ENCODE peak calls at places on chromosome 10, in seven cellular contexts. U is brain microvascular endothelial cell, X is astrocyte of the spinal cord, W is AG10803, H is AG04450, I is GM20000, M is OCI-LY7. P is an unnamed sample.
A peak's percentile ranks its signal among the peaks of the same experiment; 100 is the strongest.

GRCh38 chr10:63670291-63670898 is 149.2 kb downstream of the REEP3 start:
- DNase-seq in U (no peak), W (peak; percentile 45), M (no peak), H (no peak), I (peak; percentile 22), X (no peak), P (no peak)

GRCh38 chr10:116005301-116005700 is 267.7 kb downstream of the GFRA1 start:
- DNase-seq in M (no peak), I (no peak), W (no peak), U (no peak), X (no peak), H (no peak), P (no peak)

GRCh38 chr10:104642311-104643022 is 1.4 kb downstream of the SORCS3 start:
- DNase-seq in U (no peak), M (no peak), X (peak; percentile 12), H (no peak), W (no peak), I (peak; percentile 32), P (peak; percentile 52)

GRCh38 chr10:110007701-110008517 is at the start of gene ADD3:
- DNase-seq in M (peak; percentile 97), I (peak; percentile 98), H (peak; percentile 86), U (peak; percentile 94), X (peak; percentile 96), W (peak; percentile 89), P (peak; percentile 78)

GRCh38 chr10:73408978-73409521 is 4.8 kb downstream of the ANXA7 start:
- DNase-seq in I (no peak), X (no peak), M (no peak), H (no peak), W (no peak), U (no peak), P (no peak)

GRCh38 chr10:101380353-101381017 is 26.5 kb downstream of the BTRC start:
- DNase-seq in H (no peak), I (no peak), M (no peak), W (no peak), X (no peak), U (no peak), P (peak; percentile 97)

GRCh38 chr10:75941181-75941580 is 509.8 kb downstream of the LRMDA start:
- DNase-seq in U (no peak), M (no peak), W (no peak), X (no peak), H (no peak), I (no peak), P (no peak)

GRCh38 chr10:11353229-11353896 is 258.1 kb downstream of the USP6NL start:
- DNase-seq in H (no peak), I (no peak), X (no peak), M (peak; percentile 20), W (no peak), U (no peak), P (no peak)

GRCh38 chr10:45282061-45282460 is 33.3 kb downstream of the OR13A1 start:
- DNase-seq in U (no peak), M (peak; percentile 10), I (no peak), H (no peak), X (no peak), W (no peak), P (no peak)

DNA sequence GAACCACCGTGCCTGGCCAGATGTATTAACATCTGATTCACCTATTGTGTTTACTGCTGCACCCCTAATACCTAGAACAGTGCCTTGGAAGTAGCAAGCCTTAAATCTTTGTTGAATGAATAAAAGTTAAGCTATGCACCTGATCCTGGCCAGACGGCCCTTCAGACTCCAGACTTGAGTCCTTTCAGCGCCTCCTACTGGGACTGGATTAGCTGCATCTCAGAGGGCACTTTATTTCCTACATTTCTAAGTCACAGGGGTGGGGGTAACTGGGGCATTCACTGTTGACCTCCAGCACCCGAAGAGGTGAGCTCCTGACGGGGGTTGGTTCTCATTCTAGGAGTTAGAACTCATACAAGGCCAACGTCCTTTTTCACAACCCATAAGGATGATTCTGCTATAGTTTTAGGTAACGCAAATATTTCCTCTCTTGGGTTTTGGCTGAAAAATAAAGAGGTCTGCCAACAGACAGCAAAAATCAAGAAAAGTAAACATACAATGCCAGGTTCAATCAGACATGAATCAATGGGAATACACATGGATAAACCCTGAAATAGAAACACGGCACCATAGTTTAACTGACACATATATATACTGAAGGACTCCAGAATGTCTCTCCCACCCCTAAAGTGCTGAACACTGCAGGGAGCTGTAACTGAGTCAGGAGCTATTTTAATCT is 48.0 kb upstream of the DLG5 start:
- DNase-seq in X (peak; percentile 63), W (peak; percentile 48), U (peak; percentile 53), M (peak; percentile 6), H (peak; percentile 11), I (no peak), P (peak; percentile 75)
- TF ChIP-seq CTCF in X (peak; percentile 57), W (peak; percentile 52), U (peak; percentile 72), M (peak; percentile 44), H (peak; percentile 51), I (no peak), P (peak; percentile 56)

GRCh38 chr10:59880019-59880717 is 26.2 kb downstream of the CCDC6 start:
- DNase-seq in W (no peak), I (no peak), M (no peak), X (no peak), H (no peak), U (no peak), P (no peak)
- TF ChIP-seq CTCF in W (no peak), I (peak; percentile 24), M (peak; percentile 56), X (no peak), H (no peak), U (no peak), P (no peak)

GRCh38 chr10:16316733-16317132 is 120.1 kb upstream of the PTER start:
- DNase-seq in X (no peak), I (no peak), U (no peak), M (no peak), H (no peak), W (no peak), P (no peak)

GRCh38 chr10:16310440-16310839 is 126.4 kb upstream of the PTER start:
- DNase-seq in X (no peak), W (no peak), I (no peak), U (no peak), H (no peak), M (no peak), P (no peak)

DNA sequence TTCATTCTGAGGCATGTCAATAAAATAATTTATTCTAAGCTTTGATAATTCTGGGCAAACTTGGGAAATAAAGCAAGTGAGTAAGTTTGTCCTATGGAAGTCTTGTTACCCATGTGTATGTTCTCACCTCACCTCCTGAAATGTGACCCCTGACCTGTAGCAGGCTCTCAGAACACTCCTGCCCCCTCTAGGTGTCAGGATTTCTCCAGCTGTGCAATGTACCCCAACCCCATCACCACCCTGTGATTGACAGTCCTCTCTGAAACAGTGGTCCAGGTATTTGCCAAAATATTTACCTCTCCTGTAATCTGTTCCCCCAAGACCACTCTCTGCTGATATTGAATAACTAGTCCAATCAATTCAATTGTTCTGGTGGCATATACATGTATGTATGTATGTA is 122.6 kb upstream of the PTER start:
- DNase-seq in U (no peak), H (no peak), I (no peak), W (no peak), X (no peak), M (peak; percentile 1), P (peak; percentile 2)
- TF ChIP-seq CTCF in U (no peak), H (no peak), I (no peak), W (no peak), X (no peak), M (peak; percentile 46), P (no peak)

GRCh38 chr10:67476201-67476600 is 219.8 kb downstream of the CTNNA3 start:
- DNase-seq in X (no peak), I (no peak), H (no peak), U (no peak), M (no peak), W (no peak), P (no peak)
- TF ChIP-seq CTCF in X (no peak), I (no peak), H (no peak), U (no peak), M (peak; percentile 28), W (no peak), P (no peak)

GRCh38 chr10:131899695-131900349 is 986 bp upstream of the PPP2R2D start:
- DNase-seq in X (no peak), H (no peak), W (no peak), M (peak; percentile 36), U (no peak), I (no peak), P (no peak)
- TF ChIP-seq CTCF in X (no peak), H (peak; percentile 1), W (no peak), M (peak; percentile 47), U (peak; percentile 27), I (no peak), P (no peak)

GRCh38 chr10:108872854-108873253 is 1050.5 kb downstream of the XPNPEP1 start:
- DNase-seq in W (no peak), I (no peak), X (no peak), H (no peak), U (no peak), M (no peak), P (no peak)
- TF ChIP-seq CTCF in W (no peak), I (no peak), X (no peak), H (no peak), U (no peak), M (no peak), P (no peak)

GRCh38 chr10:71623098-71623985 is 96.2 kb downstream of the C10orf105 start:
- DNase-seq in H (no peak), U (peak; percentile 26), X (peak; percentile 27), M (peak; percentile 75), I (peak; percentile 45), W (peak; percentile 48), P (peak; percentile 22)
- TF ChIP-seq CTCF in H (peak; percentile 26), U (peak; percentile 58), X (peak; percentile 47), M (peak; percentile 74), I (no peak), W (peak; percentile 51), P (peak; percentile 16)

GRCh38 chr10:111650088-111650487 is 533.5 kb downstream of the GPAM start:
- DNase-seq in X (no peak), I (no peak), W (no peak), U (no peak), H (no peak), M (peak; percentile 6), P (no peak)
- TF ChIP-seq CTCF in X (no peak), I (no peak), W (no peak), U (no peak), H (no peak), M (peak; percentile 46), P (no peak)

GRCh38 chr10:43957267-43958070 is 308.8 kb upstream of the ZNF32 start:
- DNase-seq in W (no peak), X (no peak), H (no peak), I (no peak), U (no peak), M (no peak), P (no peak)
- TF ChIP-seq CTCF in W (no peak), X (no peak), H (no peak), I (no peak), U (no peak), M (no peak), P (no peak)

GRCh38 chr10:125640609-125641008 is 42.4 kb downstream of the TEX36 start:
- DNase-seq in U (no peak), W (no peak), X (no peak), I (no peak), M (no peak), H (no peak), P (no peak)
- TF ChIP-seq CTCF in U (no peak), W (no peak), X (no peak), I (no peak), M (no peak), H (no peak), P (no peak)

P was measured in epithelial cell of esophagus.